ENCODE peak calls at places on chromosomes 12 and 14, in five cellular contexts. B is pancreas, I is tibial nerve, V is thoracic aorta, F is OCI-LY7. O is an unnamed sample. For H3K36me3, the result is how much of the 10 kb centered on the place peaks cover.

GRCh38 chr12:80241576-80242273 is 142.4 kb downstream of the OTOGL start:
- DNase-seq in B (no peak), I (no peak), V (no peak), F (no peak), O (no peak)

GRCh38 chr12:26748741-26749431 is 84.1 kb downstream of the ITPR2 start:
- DNase-seq in B (no peak), I (no peak), V (no peak), F (no peak), O (no peak)

GRCh38 chr12:101653503-101653902 is 43.9 kb upstream of the CHPT1 start:
- DNase-seq in B (no peak), I (no peak), V (no peak), F (no peak), O (no peak)

GRCh38 chr12:12947902-12948301 is 4.1 kb downstream of the GPRC5D start:
- DNase-seq in B (no peak), I (no peak), V (no peak), F (no peak), O (no peak)

GRCh38 chr14:53963491-53964227 is 7.0 kb upstream of the BMP4 start:
- DNase-seq in B (peak), I (no peak), V (no peak), F (no peak), O (no peak)

GRCh38 chr14:67583711-67584644 is 16.1 kb downstream of the PIGH start:
- DNase-seq in B (no peak), I (peak), V (no peak), F (peak), O (no peak)

GRCh38 chr14:57492859-57493258 is 798 bp downstream of the CCDC198 start:
- DNase-seq in B (no peak), I (no peak), V (no peak), F (no peak), O (peak)

GRCh38 chr12:15636060-15636890 is 152.9 kb downstream of the EPS8 start:
- DNase-seq in B (no peak), I (no peak), V (no peak), F (no peak), O (no peak)

GRCh38 chr12:90128526-90128925 is 419.9 kb upstream of the ATP2B1 start:
- DNase-seq in B (no peak), I (no peak), V (no peak), F (no peak), O (no peak)

GRCh38 chr12:114662512-114663177 is 21.3 kb downstream of the TBX3 start:
- DNase-seq in B (peak), I (peak), V (peak), F (peak), O (peak)

GRCh38 chr12:46124848-46125619 is 134.7 kb upstream of the SCAF11 start:
- DNase-seq in B (no peak), I (peak), V (peak), F (peak), O (peak)

GRCh38 chr12:53182836-53183235 is 2.1 kb upstream of the CSAD start:
- DNase-seq in B (no peak), I (no peak), V (no peak), F (no peak), O (no peak)

GRCh38 chr12:115599251-115599811 is 678.2 kb downstream of the MED13L start:
- DNase-seq in B (no peak), I (no peak), V (no peak), F (no peak), O (no peak)

GRCh38 chr12:127081058-127081457 is 1185.9 kb upstream of the TMEM132C start:
- DNase-seq in B (no peak), I (no peak), V (no peak), F (no peak), O (no peak)

GRCh38 chr12:95532851-95533250 is 18.4 kb downstream of the USP44 start:
- DNase-seq in B (no peak), I (no peak), V (no peak), F (no peak), O (no peak)

GRCh38 chr14:73743431-73743931 is 29.3 kb upstream of the PNMA1 start:
- DNase-seq in B (no peak), I (no peak), V (no peak), F (peak), O (no peak)

GRCh38 chr14:65412881-65413738 is 580 bp downstream of the FUT8 start:
- DNase-seq in B (no peak), I (peak), V (peak), F (peak), O (no peak)

GRCh38 chr14:75205586-75205985 is 29.2 kb upstream of the TMED10 start:
- DNase-seq in B (no peak), I (no peak), V (no peak), F (no peak), O (peak)

GRCh38 chr14:32508281-32508680 is 179.2 kb downstream of the AKAP6 start:
- DNase-seq in B (no peak), I (no peak), V (no peak), F (no peak), O (no peak)

GRCh38 chr12:102322254-102322653 is 124.6 kb upstream of the PMCH start:
- DNase-seq in B (no peak), I (no peak), V (no peak), F (no peak), O (no peak)

GRCh38 chr12:125528300-125528699 is 463.1 kb downstream of the AACS start:
- DNase-seq in B (no peak), I (no peak), V (no peak), F (no peak), O (no peak)

GRCh38 chr12:110546339-110546738 is 36.8 kb downstream of the PPTC7 start:
- DNase-seq in B (no peak), I (no peak), V (no peak), F (no peak), O (peak)

GRCh38 chr12:1592444-1593231 is 1.7 kb downstream of the FBXL14 start:
- DNase-seq in B (peak), I (no peak), V (no peak), F (peak), O (no peak)

GRCh38 chr12:51717325-51717925 is 126.4 kb downstream of the SCN8A start:
- DNase-seq in B (no peak), I (no peak), V (no peak), F (no peak), O (no peak)

GRCh38 chr14:90319173-90319572 is 12.6 kb downstream of the NRDE2 start:
- DNase-seq in B (no peak), I (no peak), V (no peak), F (no peak), O (peak)

GRCh38 chr12:19833775-19834501 is 394.6 kb downstream of the AEBP2 start:
- DNase-seq in B (no peak), I (no peak), V (no peak), F (no peak), O (no peak)
- TF ChIP-seq CTCF in B (no peak), I (no peak), V (no peak), F (no peak), O (no peak)

DNA sequence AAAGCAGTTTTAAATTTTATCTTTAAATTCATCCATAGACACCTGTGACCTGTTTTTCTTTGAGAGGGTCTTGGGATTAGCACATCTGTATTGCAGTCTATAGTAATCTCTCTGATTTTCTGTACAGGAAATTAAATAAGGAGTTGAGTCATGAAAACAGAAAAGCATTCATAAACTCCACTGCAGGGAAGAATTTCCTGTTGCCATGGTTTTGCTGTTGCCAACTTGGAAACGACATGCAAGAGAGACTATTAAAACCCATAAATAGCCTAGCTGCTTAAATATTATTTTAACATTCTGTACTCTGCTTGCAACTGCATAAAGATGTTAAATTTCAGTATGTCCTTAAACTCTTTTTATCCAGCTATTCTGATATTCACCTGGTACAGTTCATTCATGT is 281.0 kb upstream of the RGS6 start:
- DNase-seq in B (no peak), I (peak), V (peak), F (no peak), O (peak)
- H3K4me3 ChIP-seq in B (no peak), I (no peak), V (peak), F (no peak), O (no peak)

GRCh38 chr14:52000019-52000582 is 10.8 kb downstream of the RTRAF start:
- DNase-seq in B (no peak), I (no peak), V (no peak), F (no peak), O (no peak)
- H3K36me3 ChIP-seq in B (under half), I (under half), V (under half), F (half or more), O (under half)

DNA sequence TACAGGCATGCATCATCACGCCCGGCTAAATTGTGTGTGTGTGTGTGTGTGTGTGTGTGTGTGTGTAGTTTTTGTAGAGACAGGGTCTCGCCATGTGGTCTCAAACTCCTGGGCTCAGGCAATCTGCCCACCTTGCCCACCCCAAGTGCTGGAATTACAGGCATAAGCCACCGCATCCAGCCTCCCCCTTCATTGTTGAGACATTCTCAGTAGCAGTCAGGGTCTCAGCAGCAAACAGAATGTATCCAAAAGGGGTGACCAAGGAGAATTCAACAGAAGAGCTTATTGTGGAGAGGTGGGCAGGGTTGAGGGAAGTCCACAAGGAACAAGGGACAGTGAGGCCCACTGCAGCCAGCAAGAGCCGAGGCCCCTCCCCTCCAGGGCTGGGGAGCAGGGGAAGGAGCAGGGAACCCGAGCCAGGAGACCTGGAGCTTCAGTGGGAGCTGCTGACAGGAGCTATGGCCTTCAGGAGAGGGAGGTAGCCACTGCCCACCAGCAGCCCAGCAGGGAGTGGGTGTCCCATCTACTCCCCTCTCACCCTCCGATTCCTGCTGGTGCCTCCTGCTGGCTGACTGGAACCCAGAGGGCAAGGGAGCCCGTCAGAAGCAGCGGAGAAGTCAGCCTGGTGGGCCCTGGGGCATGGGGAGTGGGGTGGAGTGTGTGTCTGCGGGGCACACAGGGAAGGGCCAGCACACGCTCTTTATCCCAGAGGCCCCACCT is 37.1 kb upstream of the PLEKHG6 start:
- DNase-seq in B (no peak), I (no peak), V (no peak), F (no peak), O (no peak)
- TF ChIP-seq CTCF in B (no peak), I (no peak), V (no peak), F (no peak), O (no peak)

DNA sequence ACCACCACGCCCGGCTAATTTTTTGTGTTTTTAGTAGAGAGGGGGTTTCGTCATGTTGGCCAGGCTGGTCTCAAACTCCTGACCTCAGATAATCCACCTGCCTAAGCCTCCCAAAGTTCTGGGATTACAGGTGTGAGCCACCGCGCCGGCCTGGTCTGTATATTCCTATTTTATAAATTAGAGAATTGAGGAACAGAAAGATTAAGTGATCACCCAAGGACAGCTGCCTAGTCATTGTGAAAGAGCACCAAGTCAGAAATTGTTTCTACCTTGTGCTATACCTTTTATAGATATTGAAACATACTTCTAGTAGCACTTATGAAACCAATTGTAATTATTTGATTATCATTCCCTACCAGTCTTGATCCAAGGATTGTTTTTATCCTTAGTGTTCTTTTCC is 1.9 kb downstream of the KNTC1 start:
- DNase-seq in B (no peak), I (no peak), V (no peak), F (no peak), O (no peak)
- H3K4me3 ChIP-seq in B (no peak), I (no peak), V (no peak), F (peak), O (no peak)

DNA sequence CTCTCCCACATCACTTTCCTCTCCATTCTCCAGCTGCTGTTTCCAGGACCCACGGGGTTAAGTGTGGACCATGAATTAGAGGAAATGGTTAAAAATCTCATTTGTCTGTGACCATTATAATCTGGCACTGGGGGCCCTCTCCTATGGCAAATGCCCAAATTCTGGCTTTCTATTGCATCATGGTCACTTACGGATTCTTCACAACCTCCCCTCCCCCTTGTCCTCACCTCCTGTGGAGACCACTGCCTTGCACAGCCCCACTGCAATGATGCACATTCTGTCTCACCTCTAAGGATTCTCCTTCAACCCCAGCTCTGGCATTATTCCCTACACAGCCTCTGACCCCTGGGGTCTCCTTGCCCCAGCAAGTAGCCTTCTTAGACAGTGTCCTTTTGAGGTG is 18.9 kb downstream of the BCAT1 start:
- DNase-seq in B (no peak), I (no peak), V (no peak), F (no peak), O (no peak)
- H3K36me3 ChIP-seq in B (under half), I (under half), V (under half), F (half or more), O (under half)

GRCh38 chr12:6355491-6356373 is 13.9 kb upstream of the TNFRSF1A start:
- DNase-seq in B (no peak), I (no peak), V (no peak), F (peak), O (no peak)
- TF ChIP-seq CTCF in B (no peak), I (no peak), V (no peak), F (peak), O (no peak)

GRCh38 chr12:123936471-123936870 is 36.2 kb downstream of the CCDC92 start:
- DNase-seq in B (no peak), I (no peak), V (no peak), F (no peak), O (no peak)
- H3K4me3 ChIP-seq in B (no peak), I (no peak), V (no peak), F (no peak), O (no peak)

DNA sequence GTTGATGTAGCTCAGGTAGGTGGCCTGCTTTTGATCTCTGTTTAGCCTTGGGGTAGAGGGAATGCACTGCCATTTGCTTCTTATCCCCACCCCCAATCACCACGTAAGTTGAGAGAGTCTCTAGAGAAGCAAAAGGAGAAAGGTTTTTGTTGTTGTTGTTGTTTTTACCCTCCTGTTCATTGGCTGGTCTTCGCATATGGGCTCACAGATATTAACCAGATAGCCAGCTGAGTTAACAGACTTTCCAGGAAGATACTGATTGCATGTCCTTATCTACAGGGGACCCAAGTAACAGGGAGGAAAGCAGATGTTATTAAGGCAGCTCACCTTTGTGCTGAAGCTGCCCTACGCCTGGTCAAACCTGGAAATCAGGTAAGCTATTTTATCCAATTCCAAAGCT is 2.9 kb downstream of the PA2G4 start:
- DNase-seq in B (no peak), I (no peak), V (no peak), F (no peak), O (no peak)
- H3K36me3 ChIP-seq in B (half or more), I (under half), V (under half), F (half or more), O (under half)

GRCh38 chr12:85237320-85237719 is 42.7 kb upstream of the ALX1 start:
- DNase-seq in B (no peak), I (no peak), V (no peak), F (no peak), O (no peak)
- TF ChIP-seq CTCF in B (no peak), I (no peak), V (no peak), F (no peak), O (no peak)